ENCODE peak calls at places on chromosomes 3 and 15, in four cellular contexts. E is HepG2, M is K562, H is GM12878. L is an unnamed sample.

GRCh38 chr3:179308006-179308405 is 14.8 kb upstream of the ZNF639 start:
- DNase-seq in E (no peak), M (no peak), H (no peak), L (no peak)

GRCh38 chr3:13397316-13397715 is 22.8 kb downstream of the NUP210 start:
- DNase-seq in E (no peak), M (no peak), H (no peak), L (no peak)

GRCh38 chr3:187935623-187936156 is 190.4 kb upstream of the BCL6 start:
- DNase-seq in E (no peak), M (no peak), H (peak), L (peak)

GRCh38 chr3:107882261-107882660 is 208.6 kb downstream of the CD47 start:
- DNase-seq in E (no peak), M (no peak), H (no peak), L (no peak)

GRCh38 chr3:34421762-34422161 is 623.3 kb downstream of the PDCD6IP start:
- DNase-seq in E (no peak), M (no peak), H (no peak), L (no peak)

GRCh38 chr15:31265090-31265870 is 61.4 kb upstream of the KLF13 start:
- DNase-seq in E (peak), M (no peak), H (no peak), L (no peak)

GRCh38 chr15:59309405-59309804 is 63.3 kb downstream of the MYO1E start:
- DNase-seq in E (no peak), M (no peak), H (no peak), L (no peak)

GRCh38 chr3:101903426-101903825 is 54.1 kb downstream of the NFKBIZ start:
- DNase-seq in E (no peak), M (no peak), H (no peak), L (no peak)

GRCh38 chr3:37765591-37766219 is 96.0 kb upstream of the CTDSPL start:
- DNase-seq in E (no peak), M (peak), H (no peak), L (peak)

GRCh38 chr3:157129782-157130137 is 30.2 kb downstream of the CCNL1 start:
- DNase-seq in E (no peak), M (no peak), H (no peak), L (no peak)

GRCh38 chr3:58063424-58063823 is 55.2 kb downstream of the FLNB start:
- DNase-seq in E (no peak), M (no peak), H (no peak), L (no peak)

GRCh38 chr3:141074529-141074928 is 23.4 kb downstream of the SPSB4 start:
- DNase-seq in E (no peak), M (no peak), H (no peak), L (no peak)

GRCh38 chr3:12231481-12231880 is 57.4 kb upstream of the PPARG start:
- DNase-seq in E (no peak), M (no peak), H (no peak), L (no peak)

GRCh38 chr3:36380171-36381031 is at the start of gene STAC:
- DNase-seq in E (no peak), M (no peak), H (no peak), L (peak)

GRCh38 chr3:133542871-133543270 is 30.6 kb upstream of the CDV3 start:
- DNase-seq in E (no peak), M (no peak), H (no peak), L (no peak)

GRCh38 chr3:190608850-190609589 is 95.1 kb downstream of the IL1RAP start:
- DNase-seq in E (no peak), M (no peak), H (no peak), L (no peak)

GRCh38 chr3:43468141-43468540 is 153.7 kb downstream of the ANO10 start:
- DNase-seq in E (no peak), M (no peak), H (no peak), L (no peak)

GRCh38 chr3:50166309-50167019 is 11.3 kb downstream of the SEMA3F start:
- DNase-seq in E (no peak), M (no peak), H (no peak), L (no peak)

GRCh38 chr3:26449996-26450395 is 172.6 kb upstream of the LRRC3B start:
- DNase-seq in E (no peak), M (no peak), H (no peak), L (no peak)

GRCh38 chr3:71600646-71601288 is 17.2 kb upstream of the FOXP1 start:
- DNase-seq in E (no peak), M (peak), H (no peak), L (no peak)

GRCh38 chr3:187737401-187738088 is 7.7 kb downstream of the BCL6 start:
- DNase-seq in E (no peak), M (peak), H (no peak), L (peak)

GRCh38 chr3:116492379-116492778 is 47.1 kb upstream of the LSAMP start:
- DNase-seq in E (no peak), M (no peak), H (no peak), L (no peak)

GRCh38 chr3:13420051-13420816 is at the start of gene NUP210:
- DNase-seq in E (peak), M (peak), H (no peak), L (peak)

GRCh38 chr3:79040701-79041100 is 727.1 kb downstream of the ROBO1 start:
- DNase-seq in E (no peak), M (no peak), H (no peak), L (no peak)

GRCh38 chr3:79038636-79039035 is 729.2 kb downstream of the ROBO1 start:
- DNase-seq in E (no peak), M (no peak), H (no peak), L (no peak)

GRCh38 chr3:79040091-79040490 is 727.7 kb downstream of the ROBO1 start:
- DNase-seq in E (no peak), M (no peak), H (no peak), L (no peak)

GRCh38 chr3:79039192-79039591 is 728.6 kb downstream of the ROBO1 start:
- DNase-seq in E (no peak), M (no peak), H (no peak), L (no peak)

DNA sequence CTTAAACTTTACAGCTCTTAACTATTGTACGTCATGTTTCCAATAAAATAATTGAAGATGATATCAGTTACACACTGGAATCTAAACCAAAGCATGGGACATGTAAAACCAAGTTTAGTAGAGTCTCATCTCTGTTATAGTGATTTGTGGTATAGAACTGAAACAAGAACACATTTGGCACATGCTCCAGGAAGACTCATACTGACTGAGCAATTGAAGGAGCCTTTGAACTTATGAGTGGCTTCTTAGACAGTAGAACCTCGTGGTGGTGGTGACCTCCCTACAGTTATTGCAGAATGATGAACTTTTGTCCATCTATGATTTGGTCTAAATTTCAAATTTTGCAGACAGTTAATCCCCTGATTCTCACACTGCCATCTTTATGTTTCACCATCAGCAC is 729.7 kb downstream of the ROBO1 start:
- DNase-seq in E (no peak), M (no peak), H (no peak), L (no peak)
- TF ChIP-seq MAX in E (no peak), M (no peak), H (no peak), L (no peak)

DNA sequence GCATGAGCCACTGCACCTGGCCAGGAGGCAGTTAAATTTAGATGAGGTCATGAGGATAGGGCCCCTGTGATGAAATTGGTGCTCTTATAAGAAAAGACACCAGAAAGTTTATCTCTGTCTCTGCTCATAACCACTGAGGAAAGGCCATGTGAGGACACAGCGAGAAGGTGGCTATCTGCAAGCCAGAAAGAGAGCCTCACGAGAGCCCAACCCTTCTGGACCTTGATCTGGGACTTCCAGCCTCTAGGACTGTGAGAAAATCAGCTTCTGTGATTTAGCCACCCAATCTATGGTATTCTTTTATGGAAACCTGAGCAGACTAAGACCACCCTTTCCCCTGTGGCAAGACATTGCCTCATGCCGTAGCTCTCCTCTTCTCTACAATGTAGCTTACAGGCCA is 337.6 kb downstream of the THSD4 start:
- DNase-seq in E (no peak), M (no peak), H (no peak), L (no peak)
- TF ChIP-seq SMC3 in E (no peak), M (no peak), H (no peak), L (no peak)

DNA sequence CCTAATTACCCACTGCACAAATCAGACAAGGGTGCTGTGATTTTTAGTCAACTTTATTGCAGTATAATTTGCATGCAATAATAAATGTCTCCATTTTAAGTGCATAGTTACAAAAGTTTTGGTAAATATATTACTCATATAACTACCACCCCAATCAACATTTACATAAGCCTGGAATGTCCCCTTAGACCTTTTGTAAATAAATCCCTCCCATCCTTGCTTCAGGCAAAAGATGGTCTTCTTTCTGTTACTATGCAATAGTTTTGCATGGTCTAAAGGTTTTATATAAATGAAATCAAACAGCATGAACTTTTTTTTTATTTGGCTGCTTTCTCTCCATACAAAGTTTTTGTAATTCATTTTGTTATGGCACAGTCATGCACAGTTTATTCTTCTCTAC is 235.4 kb downstream of the PYDC2 start:
- DNase-seq in E (no peak), M (no peak), H (no peak), L (no peak)
- TF ChIP-seq JUND in E (no peak), M (no peak), H (no peak), L (no peak)

GRCh38 chr3:149790265-149790664 is 2.1 kb downstream of the ANKUB1 start:
- DNase-seq in E (no peak), M (no peak), H (no peak), L (no peak)
- TF ChIP-seq MAX in E (no peak), M (no peak), H (no peak), L (no peak)

GRCh38 chr15:81473946-81474345 is 99.9 kb upstream of the TMC3 start:
- DNase-seq in E (no peak), M (no peak), H (no peak), L (no peak)
- TF ChIP-seq SMC3 in E (no peak), M (no peak), H (no peak), L (no peak)

GRCh38 chr3:122502139-122502538 is 12.6 kb downstream of the KPNA1 start:
- DNase-seq in E (no peak), M (peak), H (no peak), L (no peak)
- TF ChIP-seq JUND in E (no peak), M (peak), H (no peak), L (no peak)

GRCh38 chr3:64591606-64592005 is 96.2 kb downstream of the ADAMTS9 start:
- DNase-seq in E (no peak), M (no peak), H (no peak), L (no peak)

GRCh38 chr3:64595253-64595694 is 92.5 kb downstream of the ADAMTS9 start:
- DNase-seq in E (no peak), M (no peak), H (no peak), L (no peak)

GRCh38 chr3:64594129-64594528 is 93.7 kb downstream of the ADAMTS9 start:
- DNase-seq in E (no peak), M (no peak), H (no peak), L (no peak)

GRCh38 chr3:64588381-64588780 is 99.4 kb downstream of the ADAMTS9 start:
- DNase-seq in E (no peak), M (no peak), H (no peak), L (no peak)

GRCh38 chr3:64593350-64593749 is 94.5 kb downstream of the ADAMTS9 start:
- DNase-seq in E (no peak), M (no peak), H (no peak), L (no peak)
- TF ChIP-seq MAX in E (no peak), M (no peak), H (no peak), L (no peak)

GRCh38 chr15:49758856-49759255 is 138.0 kb downstream of the DTWD1 start:
- DNase-seq in E (no peak), M (no peak), H (no peak), L (no peak)

GRCh38 chr15:49752517-49752916 is 131.7 kb downstream of the DTWD1 start:
- DNase-seq in E (no peak), M (no peak), H (no peak), L (no peak)

GRCh38 chr15:49760749-49761148 is 139.9 kb downstream of the DTWD1 start:
- DNase-seq in E (no peak), M (no peak), H (no peak), L (no peak)

GRCh38 chr15:49758456-49758855 is 137.6 kb downstream of the DTWD1 start:
- DNase-seq in E (no peak), M (no peak), H (no peak), L (no peak)
- TF ChIP-seq SMC3 in E (no peak), M (no peak), H (no peak), L (no peak)

L was measured in SK-N-SH.